ENCODE peak calls at places on chromosomes 13 and 19, in four cellular contexts. H is heart left ventricle; J is stimulated activated CD4-positive, alpha-beta T cell treated with anti-CD3 and anti-CD28 coated beads, Interleukin-1b, Interleukin-23, amount 100 ng/mL, for 24 hours; D is progenitor cell of endocrine pancreas. E is an unnamed sample.

GRCh38 chr13:21676611-21677021 is 5.7 kb downstream of the FGF9 start:
- DNase-seq in H (peak), J (no peak), D (no peak), E (no peak)

GRCh38 chr19:48999481-49000325 is 6.0 kb downstream of the RUVBL2 start:
- DNase-seq in H (no peak), J (peak), D (peak), E (no peak)

GRCh38 chr13:52158629-52159158 is 703 bp downstream of the NEK3 start:
- DNase-seq in H (peak), J (no peak), D (no peak), E (no peak)

GRCh38 chr13:43424386-43424785 is 362.4 kb downstream of the ENOX1 start:
- DNase-seq in H (no peak), J (no peak), D (no peak), E (no peak)

GRCh38 chr13:20713751-20714150 is 10.3 kb downstream of the IL17D start:
- DNase-seq in H (no peak), J (no peak), D (no peak), E (peak)

GRCh38 chr19:49832556-49832955 is 14.5 kb downstream of the MED25 start:
- DNase-seq in H (no peak), J (no peak), D (no peak), E (no peak)

GRCh38 chr13:39326471-39326870 is 276.5 kb downstream of the LHFPL6 start:
- DNase-seq in H (peak), J (no peak), D (no peak), E (no peak)

GRCh38 chr13:41581884-41582547 is 124.7 kb downstream of the RGCC start:
- DNase-seq in H (peak), J (no peak), D (no peak), E (no peak)

GRCh38 chr19:3188627-3189596 is 3.2 kb downstream of the NCLN start:
- DNase-seq in H (no peak), J (no peak), D (no peak), E (no peak)

GRCh38 chr19:3284759-3285646 is 60.5 kb downstream of the CELF5 start:
- DNase-seq in H (no peak), J (peak), D (peak), E (no peak)

GRCh38 chr19:5889288-5889971 is 14.2 kb downstream of the NDUFA11 start:
- DNase-seq in H (no peak), J (no peak), D (no peak), E (no peak)

GRCh38 chr19:38061294-38061693 is 154.3 kb downstream of the SIPA1L3 start:
- DNase-seq in H (no peak), J (no peak), D (no peak), E (no peak)

GRCh38 chr19:583198-583967 is 6.3 kb upstream of the HCN2 start:
- DNase-seq in H (no peak), J (no peak), D (no peak), E (no peak)

GRCh38 chr13:49185264-49185663 is 34.9 kb upstream of the MLNR start:
- DNase-seq in H (no peak), J (no peak), D (no peak), E (no peak)

GRCh38 chr13:45391926-45392325 is 26.2 kb downstream of the SLC25A30 start:
- DNase-seq in H (no peak), J (no peak), D (no peak), E (peak)

GRCh38 chr19:10876459-10877240 is 5.3 kb downstream of the CARM1 start:
- DNase-seq in H (no peak), J (no peak), D (no peak), E (no peak)

GRCh38 chr13:45695198-45695730 is 6.9 kb upstream of the CBY2 start:
- DNase-seq in H (no peak), J (no peak), D (no peak), E (no peak)

GRCh38 chr13:101649490-101650126 is 197.1 kb downstream of the ITGBL1 start:
- DNase-seq in H (no peak), J (no peak), D (no peak), E (no peak)

GRCh38 chr13:75771818-75772217 is 135.7 kb downstream of the LMO7 start:
- DNase-seq in H (no peak), J (no peak), D (no peak), E (no peak)

GRCh38 chr19:8835446-8835845 is 3.3 kb downstream of the MBD3L1 start:
- DNase-seq in H (no peak), J (no peak), D (no peak), E (no peak)

GRCh38 chr19:5340637-5341447 is at the start of gene PTPRS:
- DNase-seq in H (peak), J (peak), D (peak), E (no peak)

GRCh38 chr13:110662105-110662504 is 43.8 kb downstream of the CARS2 start:
- DNase-seq in H (no peak), J (no peak), D (no peak), E (no peak)

GRCh38 chr19:16384688-16385087 is 60.1 kb downstream of the KLF2 start:
- DNase-seq in H (no peak), J (no peak), D (no peak), E (no peak)

E was measured in coronary artery.